ENCODE peak calls at places on chromosomes 4 and X, in six cellular contexts. C is GM23338, W is neural progenitor cell, N is PC-3, L is HCT116, Y is hepatocyte. U is an unnamed sample.

GRCh38 chrX:70468709-70469108 is 24.1 kb downstream of the DLG3 start:
- DNase-seq in C (no peak), W (no peak), N (no peak), L (no peak), Y (no peak), U (no peak)

GRCh38 chrX:46279925-46280313 is 265.3 kb downstream of the ZNF674 start:
- DNase-seq in C (no peak), W (no peak), N (peak), L (no peak), Y (no peak), U (peak)

GRCh38 chrX:84709987-84710386 is 207.7 kb upstream of the HDX start:
- DNase-seq in C (peak), W (no peak), N (no peak), L (no peak), Y (no peak), U (no peak)

GRCh38 chr4:151292038-151292437 is 15.1 kb downstream of the PRSS48 start:
- DNase-seq in C (no peak), W (no peak), N (no peak), L (no peak), Y (no peak), U (no peak)

GRCh38 chr4:158208931-158209640 is 1.2 kb upstream of the TMEM144 start:
- DNase-seq in C (peak), W (no peak), N (no peak), L (no peak), Y (no peak), U (no peak)

GRCh38 chrX:378443-378842 is 8.3 kb downstream of the PPP2R3B start:
- DNase-seq in C (no peak), W (no peak), N (no peak), L (no peak), Y (no peak), U (no peak)

GRCh38 chrX:151723156-151723760 is 7.4 kb downstream of the FATE1 start:
- DNase-seq in C (no peak), W (no peak), N (no peak), L (no peak), Y (no peak), U (no peak)

GRCh38 chrX:134631404-134632346 is 26.6 kb downstream of the PLAC1 start:
- DNase-seq in C (no peak), W (peak), N (no peak), L (no peak), Y (no peak), U (peak)

GRCh38 chr4:146634825-146635224 is 3.9 kb upstream of the POU4F2 start:
- DNase-seq in C (no peak), W (no peak), N (no peak), L (no peak), Y (no peak), U (no peak)
- TF ChIP-seq EZH2 in C (peak), W (no peak), N (no peak), L (no peak), Y (no peak), U (no peak)

GRCh38 chr4:128556756-128557155 is 252.7 kb upstream of the JADE1 start:
- DNase-seq in C (no peak), W (no peak), N (no peak), L (no peak), Y (no peak), U (no peak)

GRCh38 chr4:128549636-128550035 is 259.9 kb upstream of the JADE1 start:
- DNase-seq in C (no peak), W (no peak), N (no peak), L (no peak), Y (no peak), U (no peak)

GRCh38 chr4:128550060-128550459 is 259.4 kb upstream of the JADE1 start:
- DNase-seq in C (no peak), W (no peak), N (no peak), L (no peak), Y (no peak), U (no peak)

GRCh38 chr4:128551280-128551679 is 258.2 kb upstream of the JADE1 start:
- DNase-seq in C (no peak), W (no peak), N (no peak), L (no peak), Y (no peak), U (no peak)

DNA sequence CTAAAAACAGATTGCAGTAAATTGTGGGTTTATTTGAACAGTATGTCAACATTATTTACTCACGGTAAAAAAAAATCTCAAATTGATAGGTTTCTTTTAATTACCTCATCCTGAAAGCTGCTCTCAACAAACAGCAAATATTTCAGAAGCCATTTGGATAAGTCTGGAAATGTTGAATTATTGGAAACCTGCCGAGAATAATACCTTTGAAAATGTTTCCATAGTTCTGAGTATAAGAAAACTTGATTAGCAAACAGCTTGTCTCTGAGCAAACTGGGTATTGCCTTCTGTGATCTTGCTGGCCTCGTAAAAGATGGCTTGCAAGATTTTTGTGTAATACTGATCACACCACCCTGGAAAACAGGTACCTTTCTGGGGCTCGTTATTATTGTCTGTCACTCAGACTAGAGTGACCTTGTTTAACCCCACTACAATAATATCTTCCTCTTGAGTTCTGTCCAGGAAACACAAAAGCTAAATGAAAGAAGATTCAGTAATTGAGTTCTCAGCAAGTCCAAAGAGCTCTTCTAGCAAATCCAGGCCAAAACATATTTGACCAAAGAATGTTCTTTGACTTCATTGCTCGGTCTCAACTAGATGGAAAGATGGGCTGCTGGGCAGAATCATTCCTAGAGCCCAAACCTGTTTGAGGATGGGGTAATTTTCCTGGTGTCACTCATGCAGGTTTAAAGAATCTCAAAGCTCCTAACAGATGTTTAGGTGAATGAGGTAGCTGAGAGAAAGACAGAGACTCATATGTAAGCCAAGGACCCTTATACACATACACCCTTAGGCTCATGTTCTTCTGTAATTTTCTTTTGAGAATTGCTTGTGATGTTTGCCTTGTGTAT is 255.6 kb upstream of the JADE1 start:
- DNase-seq in C (no peak), W (no peak), N (peak), L (no peak), Y (no peak), U (no peak)
- TF ChIP-seq EZH2phosphoT487 in C (no peak), W (no peak), N (no peak), L (no peak), Y (no peak), U (no peak)

GRCh38 chrX:139204903-139205667 is 325.5 kb upstream of the F9 start:
- DNase-seq in C (peak), W (peak), N (peak), L (no peak), Y (peak), U (peak)
- TF ChIP-seq EZH2 in C (no peak), W (no peak), N (no peak), L (no peak), Y (no peak), U (no peak)

GRCh38 chr4:8188743-8189550 is 10.1 kb upstream of the SH3TC1 start:
- DNase-seq in C (no peak), W (no peak), N (peak), L (no peak), Y (no peak), U (peak)
- TF ChIP-seq EZH2phosphoT487 in C (no peak), W (no peak), N (no peak), L (no peak), Y (no peak), U (no peak)

DNA sequence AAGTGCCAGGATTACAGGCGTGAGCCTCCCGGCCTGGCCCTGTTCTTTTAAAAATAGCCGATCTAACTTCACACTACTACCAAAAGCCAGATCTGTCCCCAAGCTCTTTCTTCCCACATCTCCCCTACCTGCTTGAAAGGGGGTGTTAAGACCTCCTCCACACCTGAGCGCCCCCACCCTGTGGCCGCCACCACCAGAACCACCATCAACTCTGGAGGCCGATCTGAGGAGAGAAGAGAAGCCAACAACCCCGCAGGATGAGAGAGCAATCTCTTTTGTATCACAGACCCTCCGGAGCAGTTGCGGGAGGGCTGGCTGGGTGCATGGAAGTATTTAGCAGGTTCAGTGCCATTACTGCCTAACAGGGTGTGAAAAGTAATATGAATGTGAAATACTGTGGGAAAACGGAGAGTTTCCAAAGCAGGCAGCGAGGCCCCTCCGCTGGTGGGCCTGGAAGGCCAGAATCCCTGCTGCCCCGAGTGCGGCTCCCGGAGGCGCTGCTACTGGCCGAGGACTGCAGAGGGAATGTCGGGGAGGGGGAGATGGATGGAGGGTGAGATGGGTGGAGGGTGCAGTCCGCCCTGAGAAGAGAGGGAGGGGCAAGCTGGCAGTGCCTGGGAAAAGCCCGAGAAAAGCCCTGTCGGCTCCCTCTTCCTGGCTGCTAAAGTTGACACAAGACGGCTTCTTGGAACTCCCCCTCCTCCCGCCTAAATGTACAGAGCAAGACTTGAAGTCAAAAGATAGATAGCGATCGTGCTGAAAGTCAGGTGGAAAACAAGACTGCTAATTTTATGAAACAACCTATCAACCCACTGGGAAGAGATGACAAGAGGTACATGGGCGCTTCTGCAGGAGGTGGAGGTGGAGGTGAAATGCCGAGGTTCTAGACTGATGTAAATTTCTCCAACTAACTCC is 22.3 kb downstream of the HAND2 start:
- DNase-seq in C (peak), W (peak), N (no peak), L (no peak), Y (peak), U (no peak)
- TF ChIP-seq EZH2 in C (peak), W (peak), N (no peak), L (no peak), Y (no peak), U (no peak)

GRCh38 chr4:41006141-41006540 is 208.2 kb downstream of the APBB2 start:
- DNase-seq in C (no peak), W (no peak), N (no peak), L (no peak), Y (no peak), U (peak)
- TF ChIP-seq EZH2phosphoT487 in C (no peak), W (no peak), N (no peak), L (no peak), Y (no peak), U (no peak)

DNA sequence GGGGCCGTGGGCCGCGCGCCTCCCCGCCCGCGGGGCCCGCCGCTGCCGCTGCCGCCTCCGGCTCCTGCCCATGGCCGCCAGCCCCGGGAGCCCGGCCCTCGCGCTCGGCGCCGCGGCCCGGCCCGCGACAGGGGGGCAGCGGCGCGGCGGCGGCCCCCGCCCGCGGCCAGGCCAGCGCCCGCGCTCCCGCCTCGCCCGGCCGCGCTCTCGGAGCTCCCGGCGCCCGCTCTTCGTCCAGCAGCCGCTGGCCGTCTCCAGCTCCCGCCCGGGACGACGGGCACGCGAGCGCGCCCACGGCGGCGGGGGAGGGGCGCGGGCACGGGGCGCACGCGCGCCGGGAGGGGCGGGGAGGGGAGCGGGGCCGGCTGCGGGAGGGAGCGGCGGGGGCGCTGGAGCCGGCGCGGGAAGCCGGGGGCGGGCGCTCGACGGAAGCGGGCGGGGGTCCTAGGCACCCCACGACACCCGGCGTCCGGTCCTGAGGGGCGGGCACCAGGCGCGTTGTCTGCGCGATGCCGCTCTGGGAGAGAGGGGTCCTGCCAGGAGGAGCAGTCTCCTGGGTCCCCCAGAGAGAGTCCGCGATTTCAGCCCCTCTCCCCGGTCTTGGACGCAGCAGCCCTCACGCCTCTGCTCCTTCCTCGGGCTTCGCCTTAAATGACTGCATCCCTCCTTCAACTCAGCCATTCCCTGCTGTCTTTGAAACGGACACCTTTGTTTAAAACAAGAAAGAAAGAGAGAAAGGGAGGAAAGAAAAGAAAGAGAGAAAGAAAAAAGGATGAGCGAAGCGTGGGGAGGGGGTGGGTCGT is 489 bp upstream of the PDZD4 start:
- DNase-seq in C (no peak), W (peak), N (no peak), L (no peak), Y (no peak), U (peak)
- TF ChIP-seq EZH2 in C (no peak), W (no peak), N (no peak), L (no peak), Y (no peak), U (no peak)

GRCh38 chr4:8574796-8575370 is 5.3 kb upstream of the GPR78 start:
- DNase-seq in C (no peak), W (no peak), N (no peak), L (no peak), Y (no peak), U (no peak)

GRCh38 chr4:8577046-8577445 is 3.1 kb upstream of the GPR78 start:
- DNase-seq in C (no peak), W (no peak), N (no peak), L (no peak), Y (no peak), U (no peak)

GRCh38 chr4:8577972-8578371 is 2.2 kb upstream of the GPR78 start:
- DNase-seq in C (no peak), W (no peak), N (no peak), L (no peak), Y (no peak), U (no peak)

GRCh38 chr4:8573266-8573665 is 6.9 kb upstream of the GPR78 start:
- DNase-seq in C (no peak), W (no peak), N (no peak), L (no peak), Y (no peak), U (no peak)

DNA sequence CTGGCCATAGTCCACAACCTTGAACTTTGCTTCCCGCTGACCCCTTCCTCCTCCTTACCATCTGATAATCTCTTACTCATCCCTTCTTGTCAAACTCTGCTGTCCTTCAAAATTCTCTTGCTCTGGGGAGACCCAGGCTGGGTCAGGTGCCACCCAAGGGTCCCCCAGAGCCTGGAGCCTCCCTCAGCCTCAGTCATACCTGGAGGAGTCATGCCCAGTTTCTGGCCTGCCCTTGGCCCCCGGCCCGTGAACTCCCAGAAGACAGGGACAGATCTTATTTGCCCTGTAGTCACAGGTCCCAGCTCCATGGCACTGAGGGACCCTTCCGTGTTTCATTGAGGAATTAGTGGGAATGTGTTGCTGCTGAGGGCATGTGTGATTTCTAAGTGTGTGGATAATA is 4.7 kb upstream of the GPR78 start:
- DNase-seq in C (no peak), W (no peak), N (no peak), L (no peak), Y (no peak), U (no peak)
- TF ChIP-seq EZH2phosphoT487 in C (no peak), W (no peak), N (no peak), L (no peak), Y (no peak), U (no peak)

GRCh38 chr4:26003072-26003471 is 89.1 kb downstream of the SMIM20 start:
- DNase-seq in C (no peak), W (no peak), N (no peak), L (no peak), Y (no peak), U (no peak)
- TF ChIP-seq EZH2 in C (no peak), W (no peak), N (no peak), L (no peak), Y (no peak), U (no peak)

GRCh38 chrX:40171513-40172168 is 73.9 kb upstream of the BCOR start:
- DNase-seq in C (no peak), W (peak), N (peak), L (no peak), Y (peak), U (peak)
- TF ChIP-seq EZH2phosphoT487 in C (no peak), W (peak), N (no peak), L (no peak), Y (no peak), U (no peak)